ENCODE peak calls at places on chromosomes 16 and 17, in nine cellular contexts. A is naive thymus-derived CD8-positive, alpha-beta T cell; L is NCI-H1105 treated with DMSO at 0.1 percent for 48 hours; I is skeletal muscle cell; C is effector CD8-positive, alpha-beta T cell; V is AG09319; O is stimulated activated CD8-positive, alpha-beta memory T cell treated with anti-CD3 and anti-CD28 coated beads, Interleukin-7, amount 100 ng/mL, for 4 hours; K is AG20443; W is C1 segment of cervical spinal cord. U is an unnamed sample.
A peak's percentile ranks its signal among the peaks of the same experiment; 100 is the strongest.

GRCh38 chr17:82301300-82301915 is 16.0 kb downstream of the CD7 start:
- DNase-seq in A (no peak), L (no peak), I (no peak), C (no peak), V (no peak), O (no peak), K (peak; percentile 7), W (no peak), U (no peak)

GRCh38 chr17:45391291-45391690 is 41.4 kb downstream of the ARHGAP27 start:
- DNase-seq in A (no peak), L (no peak), I (no peak), C (no peak), V (no peak), O (no peak), K (no peak), W (no peak), U (no peak)

GRCh38 chr17:56737741-56738161 is 96.0 kb downstream of the C17orf67 start:
- DNase-seq in A (no peak), L (no peak), I (peak; percentile 35), C (no peak), V (no peak), O (peak; percentile 9), K (peak; percentile 29), W (no peak), U (no peak)

GRCh38 chr17:236641-237405 is 55.4 kb upstream of the DOC2B start:
- DNase-seq in A (no peak), L (no peak), I (no peak), C (no peak), V (no peak), O (no peak), K (no peak), W (no peak), U (no peak)

GRCh38 chr17:27329146-27329805 is 35.4 kb downstream of the WSB1 start:
- DNase-seq in A (no peak), L (no peak), I (no peak), C (no peak), V (no peak), O (no peak), K (no peak), W (no peak), U (no peak)

GRCh38 chr16:57356547-57356946 is 2.0 kb upstream of the CCL22 start:
- DNase-seq in A (no peak), L (no peak), I (no peak), C (no peak), V (no peak), O (no peak), K (no peak), W (no peak), U (no peak)

GRCh38 chr16:83830769-83831450 is 23.1 kb downstream of the HSBP1 start:
- DNase-seq in A (no peak), L (no peak), I (no peak), C (no peak), V (no peak), O (no peak), K (no peak), W (no peak), U (no peak)

GRCh38 chr17:62804025-62804424 is 4.1 kb downstream of the MARCHF10 start:
- DNase-seq in A (no peak), L (no peak), I (no peak), C (no peak), V (no peak), O (no peak), K (no peak), W (no peak), U (no peak)

GRCh38 chr17:31100840-31101239 is 6.1 kb downstream of the NF1 start:
- DNase-seq in A (no peak), L (no peak), I (no peak), C (no peak), V (no peak), O (no peak), K (no peak), W (no peak), U (no peak)

GRCh38 chr17:12619444-12620199 is 46.1 kb upstream of the MYOCD start:
- DNase-seq in A (no peak), L (no peak), I (peak; percentile 64), C (no peak), V (no peak), O (no peak), K (no peak), W (no peak), U (no peak)

GRCh38 chr16:82990155-82990554 is 363.4 kb downstream of the CDH13 start:
- DNase-seq in A (no peak), L (no peak), I (peak; percentile 44), C (no peak), V (no peak), O (no peak), K (peak; percentile 63), W (no peak), U (no peak)

GRCh38 chr17:4232168-4232813 is 31.5 kb downstream of the ANKFY1 start:
- DNase-seq in A (no peak), L (peak; percentile 39), I (no peak), C (no peak), V (no peak), O (no peak), K (peak; percentile 42), W (no peak), U (no peak)

GRCh38 chr16:53091508-53092211 is 36.9 kb downstream of the CHD9 start:
- DNase-seq in A (no peak), L (peak; percentile 93), I (peak; percentile 97), C (no peak), V (peak; percentile 77), O (no peak), K (peak; percentile 72), W (peak; percentile 50), U (peak; percentile 79)

GRCh38 chr16:82281544-82281943 is 111.5 kb upstream of the MPHOSPH6 start:
- DNase-seq in A (no peak), L (no peak), I (no peak), C (no peak), V (no peak), O (no peak), K (no peak), W (no peak), U (no peak)

GRCh38 chr17:76371656-76372628 is 12.5 kb upstream of the SPHK1 start:
- DNase-seq in A (no peak), L (no peak), I (peak; percentile 98), C (no peak), V (peak; percentile 74), O (no peak), K (peak; percentile 68), W (no peak), U (no peak)

GRCh38 chr17:58268774-58269556 is 11.8 kb downstream of the MPO start:
- DNase-seq in A (no peak), L (no peak), I (no peak), C (no peak), V (no peak), O (no peak), K (no peak), W (no peak), U (peak; percentile 25)

GRCh38 chr17:81558941-81559806 is 7.0 kb upstream of the FAAP100 start:
- DNase-seq in A (no peak), L (no peak), I (no peak), C (no peak), V (no peak), O (no peak), K (no peak), W (no peak), U (peak; percentile 60)

GRCh38 chr17:58304735-58305486 is 23.7 kb downstream of the TSPOAP1 start:
- DNase-seq in A (no peak), L (no peak), I (no peak), C (no peak), V (no peak), O (no peak), K (no peak), W (no peak), U (no peak)

GRCh38 chr17:38428643-38429371 is 543 bp downstream of the ARHGAP23 start:
- DNase-seq in A (no peak), L (no peak), I (no peak), C (no peak), V (no peak), O (no peak), K (peak; percentile 77), W (peak; percentile 74), U (no peak)

GRCh38 chr17:49315551-49315951 is 46.5 kb downstream of the ZNF652 start:
- DNase-seq in A (peak; percentile 77), L (peak; percentile 61), I (peak; percentile 61), C (peak; percentile 58), V (peak; percentile 66), O (peak; percentile 62), K (peak; percentile 94), W (no peak), U (peak; percentile 64)

GRCh38 chr16:69410285-69410990 is 14.0 kb upstream of the CYB5B start:
- DNase-seq in A (no peak), L (no peak), I (no peak), C (no peak), V (no peak), O (no peak), K (peak; percentile 47), W (no peak), U (no peak)

GRCh38 chr16:5205394-5206040 is 107.9 kb upstream of the EEF2KMT start:
- DNase-seq in A (no peak), L (no peak), I (no peak), C (no peak), V (no peak), O (no peak), K (no peak), W (no peak), U (no peak)

GRCh38 chr16:20910781-20911321 is 10.3 kb downstream of the LYRM1 start:
- DNase-seq in A (no peak), L (no peak), I (peak; percentile 85), C (no peak), V (peak; percentile 66), O (no peak), K (peak; percentile 56), W (no peak), U (peak; percentile 87)

GRCh38 chr17:50060951-50061712 is 5.2 kb downstream of the ITGA3 start:
- DNase-seq in A (no peak), L (no peak), I (peak; percentile 60), C (no peak), V (no peak), O (no peak), K (peak; percentile 36), W (no peak), U (no peak)

GRCh38 chr16:10039220-10040096 is 142.8 kb downstream of the GRIN2A start:
- DNase-seq in A (no peak), L (no peak), I (no peak), C (no peak), V (no peak), O (no peak), K (peak; percentile 18), W (no peak), U (no peak)

U was measured in HL-60.